ENCODE peak calls at places on chromosome 3, in five cellular contexts. One of them, this sample, is unnamed.

GRCh38 chr3:126152931-126153694 is 27.3 kb downstream of the ALDH1L1 start:
- DNase-seq in heart left ventricle: no peak
- DNase-seq in mesothelial cell of epicardium: no peak
- DNase-seq in RWPE1: no peak
- DNase-seq in Calu3: no peak
- DNase-seq in this sample: no peak

GRCh38 chr3:110650752-110651151 is 420.9 kb upstream of the NECTIN3 start:
- DNase-seq in RWPE1: no peak
- DNase-seq in heart left ventricle: no peak
- DNase-seq in mesothelial cell of epicardium: no peak
- DNase-seq in Calu3: no peak
- DNase-seq in this sample: no peak

GRCh38 chr3:140508545-140508944 is 169.3 kb upstream of the TRIM42 start:
- DNase-seq in RWPE1: no peak
- DNase-seq in mesothelial cell of epicardium: no peak
- DNase-seq in Calu3: no peak
- DNase-seq in heart left ventricle: no peak
- DNase-seq in this sample: no peak

GRCh38 chr3:5190147-5190791 is 2.8 kb downstream of the EDEM1 start:
- DNase-seq in RWPE1: no peak
- DNase-seq in mesothelial cell of epicardium: no peak
- DNase-seq in heart left ventricle: no peak
- DNase-seq in Calu3: no peak
- DNase-seq in this sample: no peak

GRCh38 chr3:141126661-141127343 is 75.7 kb downstream of the SPSB4 start:
- DNase-seq in RWPE1: no peak
- DNase-seq in heart left ventricle: no peak
- DNase-seq in mesothelial cell of epicardium: no peak
- DNase-seq in Calu3: no peak
- DNase-seq in this sample: no peak

GRCh38 chr3:99881121-99881524 is 63.5 kb downstream of the CMSS1 start:
- DNase-seq in Calu3: no peak
- DNase-seq in RWPE1: no peak
- DNase-seq in heart left ventricle: no peak
- DNase-seq in mesothelial cell of epicardium: no peak
- DNase-seq in this sample: no peak

GRCh38 chr3:97720417-97720816 is 44.1 kb upstream of the ARL6 start:
- DNase-seq in Calu3: no peak
- DNase-seq in heart left ventricle: no peak
- DNase-seq in mesothelial cell of epicardium: no peak
- DNase-seq in RWPE1: no peak
- DNase-seq in this sample: no peak

GRCh38 chr3:59381282-59381681 is 331.5 kb upstream of the CFAP20DC start:
- DNase-seq in mesothelial cell of epicardium: no peak
- DNase-seq in RWPE1: no peak
- DNase-seq in heart left ventricle: no peak
- DNase-seq in Calu3: no peak
- DNase-seq in this sample: no peak

GRCh38 chr3:135766113-135766512 is 199.4 kb upstream of the PPP2R3A start:
- DNase-seq in heart left ventricle: no peak
- DNase-seq in RWPE1: no peak
- DNase-seq in mesothelial cell of epicardium: no peak
- DNase-seq in Calu3: no peak
- DNase-seq in this sample: no peak

GRCh38 chr3:67381667-67382272 is 272.6 kb downstream of the SUCLG2 start:
- DNase-seq in RWPE1: peak; percentile 12
- DNase-seq in heart left ventricle: no peak
- DNase-seq in mesothelial cell of epicardium: no peak
- DNase-seq in Calu3: peak; percentile 24
- DNase-seq in this sample: no peak

GRCh38 chr3:24963762-24964625 is 464.1 kb upstream of the RARB start:
- DNase-seq in Calu3: peak; percentile 7
- DNase-seq in heart left ventricle: no peak
- DNase-seq in RWPE1: no peak
- DNase-seq in mesothelial cell of epicardium: no peak
- DNase-seq in this sample: no peak

GRCh38 chr3:10949197-10949596 is 43.4 kb upstream of the SLC6A1 start:
- DNase-seq in RWPE1: no peak
- DNase-seq in Calu3: no peak
- DNase-seq in heart left ventricle: no peak
- DNase-seq in mesothelial cell of epicardium: no peak
- DNase-seq in this sample: no peak

GRCh38 chr3:170707899-170708298 is 122.0 kb upstream of the SLC7A14 start:
- DNase-seq in RWPE1: peak; percentile 49
- DNase-seq in heart left ventricle: no peak
- DNase-seq in mesothelial cell of epicardium: no peak
- DNase-seq in Calu3: no peak
- DNase-seq in this sample: no peak

GRCh38 chr3:44762170-44762677 is 630 bp downstream of the KIF15 start:
- DNase-seq in Calu3: no peak
- DNase-seq in RWPE1: no peak
- DNase-seq in mesothelial cell of epicardium: no peak
- DNase-seq in heart left ventricle: no peak
- DNase-seq in this sample: no peak

GRCh38 chr3:31903686-31904431 is 77.2 kb downstream of the OSBPL10 start:
- DNase-seq in RWPE1: peak; percentile 26
- DNase-seq in mesothelial cell of epicardium: no peak
- DNase-seq in Calu3: no peak
- DNase-seq in heart left ventricle: no peak
- DNase-seq in this sample: no peak

GRCh38 chr3:101781166-101781565 is 2.2 kb downstream of the NXPE3 start:
- DNase-seq in RWPE1: no peak
- DNase-seq in heart left ventricle: no peak
- DNase-seq in mesothelial cell of epicardium: no peak
- DNase-seq in Calu3: no peak
- DNase-seq in this sample: no peak

GRCh38 chr3:114442251-114442650 is 148.4 kb downstream of the TIGIT start:
- DNase-seq in mesothelial cell of epicardium: no peak
- DNase-seq in RWPE1: no peak
- DNase-seq in heart left ventricle: no peak
- DNase-seq in Calu3: no peak
- DNase-seq in this sample: no peak

GRCh38 chr3:185330644-185331043 is 32.3 kb upstream of the MAP3K13 start:
- DNase-seq in heart left ventricle: no peak
- DNase-seq in RWPE1: no peak
- DNase-seq in Calu3: peak; percentile 50
- DNase-seq in mesothelial cell of epicardium: no peak
- DNase-seq in this sample: no peak

GRCh38 chr3:61600195-61600594 is 38.8 kb downstream of the PTPRG start:
- DNase-seq in heart left ventricle: no peak
- DNase-seq in RWPE1: peak; percentile 4
- DNase-seq in mesothelial cell of epicardium: no peak
- DNase-seq in Calu3: no peak
- DNase-seq in this sample: no peak

GRCh38 chr3:134749802-134750553 is 45.1 kb upstream of the EPHB1 start:
- DNase-seq in mesothelial cell of epicardium: no peak
- DNase-seq in RWPE1: no peak
- DNase-seq in Calu3: no peak
- DNase-seq in heart left ventricle: no peak
- DNase-seq in this sample: no peak

GRCh38 chr3:168884353-168884903 is 779.1 kb downstream of the MECOM start:
- DNase-seq in RWPE1: peak; percentile 78
- DNase-seq in Calu3: peak; percentile 80
- DNase-seq in heart left ventricle: peak; percentile 38
- DNase-seq in mesothelial cell of epicardium: no peak
- DNase-seq in this sample: no peak

GRCh38 chr3:54836876-54837275 is 91.0 kb downstream of the LRTM1 start:
- DNase-seq in RWPE1: no peak
- DNase-seq in Calu3: no peak
- DNase-seq in heart left ventricle: no peak
- DNase-seq in mesothelial cell of epicardium: no peak
- DNase-seq in this sample: no peak

GRCh38 chr3:51686056-51686455 is 15.0 kb downstream of the TEX264 start:
- DNase-seq in RWPE1: no peak
- DNase-seq in heart left ventricle: no peak
- DNase-seq in Calu3: no peak
- DNase-seq in mesothelial cell of epicardium: no peak
- DNase-seq in this sample: no peak

GRCh38 chr3:138180375-138181029 is 5.8 kb upstream of the DBR1 start:
- DNase-seq in Calu3: peak; percentile 51
- DNase-seq in mesothelial cell of epicardium: no peak
- DNase-seq in heart left ventricle: no peak
- DNase-seq in RWPE1: peak; percentile 46
- DNase-seq in this sample: no peak

GRCh38 chr3:134378384-134378783 is 4.1 kb upstream of the AMOTL2 start:
- DNase-seq in mesothelial cell of epicardium: no peak
- DNase-seq in heart left ventricle: peak; percentile 74
- DNase-seq in Calu3: peak; percentile 76
- DNase-seq in RWPE1: no peak
- DNase-seq in this sample: no peak

GRCh38 chr3:127857270-127857801 is 35.0 kb upstream of the MGLL start:
- DNase-seq in heart left ventricle: no peak
- DNase-seq in Calu3: no peak
- DNase-seq in mesothelial cell of epicardium: no peak
- DNase-seq in RWPE1: peak; percentile 13
- DNase-seq in this sample: no peak

GRCh38 chr3:176430244-176430893 is 766.9 kb downstream of the TBL1XR1 start:
- DNase-seq in Calu3: peak; percentile 24
- DNase-seq in RWPE1: peak; percentile 36
- DNase-seq in mesothelial cell of epicardium: no peak
- DNase-seq in heart left ventricle: no peak
- DNase-seq in this sample: no peak
- TF ChIP-seq CTCF in Calu3: peak; percentile 60
- TF ChIP-seq CTCF in RWPE1: peak; percentile 60
- TF ChIP-seq CTCF in mesothelial cell of epicardium: peak; percentile 57
- TF ChIP-seq CTCF in heart left ventricle: peak; percentile 42
- TF ChIP-seq CTCF in this sample: peak; percentile 84

DNA sequence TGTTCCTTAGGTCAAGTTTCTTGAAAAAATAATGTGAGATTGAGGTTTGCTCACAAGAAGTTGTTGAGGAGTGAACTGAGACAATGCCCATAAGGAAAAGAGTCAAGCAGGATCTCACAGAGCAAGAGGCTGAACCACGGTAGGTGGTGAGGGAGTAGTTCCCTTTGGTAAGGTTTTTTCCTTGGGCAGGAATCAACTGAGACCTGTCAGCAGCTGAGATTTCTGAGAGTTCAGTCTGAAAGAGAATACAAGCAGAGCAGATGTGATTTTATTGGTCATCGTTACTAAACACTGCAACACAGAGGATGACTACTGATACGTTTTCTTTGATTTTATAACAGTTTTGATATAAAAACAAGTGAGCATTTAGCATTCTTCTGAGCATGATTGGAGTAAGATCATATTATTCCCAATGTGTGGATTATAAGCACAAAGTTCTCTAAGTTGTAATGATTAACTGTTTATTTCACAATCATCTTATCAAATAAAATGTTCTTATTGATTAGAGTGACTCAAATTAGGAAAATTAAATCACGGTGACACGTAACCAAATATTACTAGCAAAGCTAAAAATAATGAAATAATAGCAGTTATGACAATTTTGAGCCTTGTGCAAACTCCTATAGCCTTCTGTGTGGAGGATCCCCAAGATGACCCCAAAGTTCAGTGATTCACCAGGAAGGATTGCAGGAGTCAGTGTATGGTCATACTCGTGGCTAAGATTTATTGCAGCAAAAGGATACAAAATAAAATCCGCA is 346.2 kb upstream of the ZNF717 start:
- DNase-seq in mesothelial cell of epicardium: no peak
- DNase-seq in Calu3: no peak
- DNase-seq in RWPE1: peak; percentile 44
- DNase-seq in heart left ventricle: no peak
- DNase-seq in this sample: no peak
- TF ChIP-seq CTCF in mesothelial cell of epicardium: no peak
- TF ChIP-seq CTCF in Calu3: no peak
- TF ChIP-seq CTCF in RWPE1: no peak
- TF ChIP-seq CTCF in heart left ventricle: no peak
- TF ChIP-seq CTCF in this sample: no peak

DNA sequence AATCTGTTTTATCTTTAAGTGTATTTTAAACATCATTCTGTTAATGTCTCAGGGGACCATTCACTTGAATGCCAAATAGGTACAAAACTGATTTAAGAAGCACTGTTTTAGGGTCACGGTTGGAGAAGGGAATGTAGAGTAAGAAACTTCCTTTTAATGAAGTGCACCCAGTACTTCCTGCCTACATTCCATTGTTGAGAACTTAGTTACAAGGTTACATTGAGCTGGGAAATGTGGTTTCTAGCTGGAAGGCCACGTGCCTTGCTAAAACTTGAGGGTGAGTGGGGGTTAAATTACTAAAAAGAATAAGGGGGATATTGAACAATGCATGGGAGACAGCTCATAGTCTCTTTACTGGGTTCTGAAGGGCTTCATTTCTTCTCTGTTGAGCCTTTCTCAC is 78.3 kb upstream of the TBC1D5 start:
- DNase-seq in Calu3: no peak
- DNase-seq in mesothelial cell of epicardium: no peak
- DNase-seq in RWPE1: no peak
- DNase-seq in heart left ventricle: no peak
- DNase-seq in this sample: no peak
- TF ChIP-seq CTCF in Calu3: no peak
- TF ChIP-seq CTCF in mesothelial cell of epicardium: no peak
- TF ChIP-seq CTCF in RWPE1: no peak
- TF ChIP-seq CTCF in heart left ventricle: no peak
- TF ChIP-seq CTCF in this sample: no peak

GRCh38 chr3:150797155-150797554 is 34.2 kb upstream of the SIAH2 start:
- DNase-seq in mesothelial cell of epicardium: no peak
- DNase-seq in RWPE1: no peak
- DNase-seq in heart left ventricle: no peak
- DNase-seq in Calu3: no peak
- DNase-seq in this sample: no peak

GRCh38 chr3:150787741-150788370 is 24.9 kb upstream of the SIAH2 start:
- DNase-seq in heart left ventricle: peak; percentile 86
- DNase-seq in mesothelial cell of epicardium: peak; percentile 86
- DNase-seq in RWPE1: peak; percentile 49
- DNase-seq in Calu3: peak; percentile 95
- DNase-seq in this sample: peak; percentile 71

GRCh38 chr3:150790621-150791020 is 27.7 kb upstream of the SIAH2 start:
- DNase-seq in RWPE1: no peak
- DNase-seq in heart left ventricle: no peak
- DNase-seq in Calu3: no peak
- DNase-seq in mesothelial cell of epicardium: no peak
- DNase-seq in this sample: no peak

GRCh38 chr3:150798122-150798618 is 35.2 kb upstream of the SIAH2 start:
- DNase-seq in mesothelial cell of epicardium: no peak
- DNase-seq in heart left ventricle: no peak
- DNase-seq in RWPE1: no peak
- DNase-seq in Calu3: no peak
- DNase-seq in this sample: no peak

GRCh38 chr3:150793641-150794040 is 30.7 kb upstream of the SIAH2 start:
- DNase-seq in RWPE1: no peak
- DNase-seq in Calu3: no peak
- DNase-seq in heart left ventricle: no peak
- DNase-seq in mesothelial cell of epicardium: no peak
- DNase-seq in this sample: no peak
- TF ChIP-seq CTCF in RWPE1: no peak
- TF ChIP-seq CTCF in Calu3: no peak
- TF ChIP-seq CTCF in heart left ventricle: no peak
- TF ChIP-seq CTCF in mesothelial cell of epicardium: no peak
- TF ChIP-seq CTCF in this sample: no peak